ENCODE peak calls at places on chromosomes 16 and 17, in nine cellular contexts. One of them, this sample, is unnamed.
A peak's percentile ranks its signal among the peaks of the same experiment; 100 is the strongest.

GRCh38 chr17:5555254-5555653 is 29.1 kb downstream of the NLRP1 start:
- DNase-seq in psoas muscle: no peak
- DNase-seq in ovary: no peak
- DNase-seq in H1: no peak
- DNase-seq in heart left ventricle: no peak
- DNase-seq in A549: no peak
- DNase-seq in right atrium auricular region: no peak
- DNase-seq in epithelial cell of esophagus: peak; percentile 83
- DNase-seq in choroid plexus epithelial cell: no peak
- DNase-seq in this sample: no peak

GRCh38 chr16:29306201-29306600 is 100.3 kb downstream of the NPIPB11 start:
- DNase-seq in psoas muscle: no peak
- DNase-seq in ovary: no peak
- DNase-seq in H1: no peak
- DNase-seq in heart left ventricle: no peak
- DNase-seq in A549: no peak
- DNase-seq in right atrium auricular region: no peak
- DNase-seq in epithelial cell of esophagus: no peak
- DNase-seq in choroid plexus epithelial cell: no peak
- DNase-seq in this sample: no peak

GRCh38 chr17:61199431-61200348 is 200.0 kb upstream of the TBX2 start:
- DNase-seq in psoas muscle: no peak
- DNase-seq in ovary: no peak
- DNase-seq in H1: no peak
- DNase-seq in heart left ventricle: no peak
- DNase-seq in A549: no peak
- DNase-seq in right atrium auricular region: no peak
- DNase-seq in epithelial cell of esophagus: peak; percentile 39
- DNase-seq in choroid plexus epithelial cell: no peak
- DNase-seq in this sample: no peak

GRCh38 chr16:59950431-59950830 is 1216.3 kb upstream of the GOT2 start:
- DNase-seq in psoas muscle: no peak
- DNase-seq in ovary: no peak
- DNase-seq in H1: no peak
- DNase-seq in heart left ventricle: no peak
- DNase-seq in A549: no peak
- DNase-seq in right atrium auricular region: no peak
- DNase-seq in epithelial cell of esophagus: peak; percentile 65
- DNase-seq in choroid plexus epithelial cell: no peak
- DNase-seq in this sample: no peak

GRCh38 chr17:64146418-64147109 is 16.6 kb upstream of the ERN1 start:
- DNase-seq in psoas muscle: peak; percentile 85
- DNase-seq in ovary: peak; percentile 70
- DNase-seq in H1: no peak
- DNase-seq in heart left ventricle: peak; percentile 72
- DNase-seq in A549: peak; percentile 66
- DNase-seq in right atrium auricular region: peak; percentile 80
- DNase-seq in epithelial cell of esophagus: peak; percentile 92
- DNase-seq in choroid plexus epithelial cell: peak; percentile 80
- DNase-seq in this sample: no peak

GRCh38 chr16:23679274-23679985 is 741 bp downstream of the PLK1 start:
- DNase-seq in psoas muscle: no peak
- DNase-seq in ovary: no peak
- DNase-seq in H1: no peak
- DNase-seq in heart left ventricle: no peak
- DNase-seq in A549: peak; percentile 48
- DNase-seq in right atrium auricular region: no peak
- DNase-seq in epithelial cell of esophagus: peak; percentile 38
- DNase-seq in choroid plexus epithelial cell: peak; percentile 48
- DNase-seq in this sample: no peak

GRCh38 chr16:30997887-30998711 is 12.3 kb downstream of the STX1B start:
- DNase-seq in psoas muscle: no peak
- DNase-seq in ovary: no peak
- DNase-seq in H1: no peak
- DNase-seq in heart left ventricle: no peak
- DNase-seq in A549: peak; percentile 74
- DNase-seq in right atrium auricular region: no peak
- DNase-seq in epithelial cell of esophagus: peak; percentile 90
- DNase-seq in choroid plexus epithelial cell: peak; percentile 77
- DNase-seq in this sample: peak; percentile 40

GRCh38 chr16:53893731-53894435 is 189.9 kb downstream of the FTO start:
- DNase-seq in psoas muscle: peak; percentile 60
- DNase-seq in ovary: no peak
- DNase-seq in H1: no peak
- DNase-seq in heart left ventricle: no peak
- DNase-seq in A549: peak; percentile 31
- DNase-seq in right atrium auricular region: no peak
- DNase-seq in epithelial cell of esophagus: peak; percentile 85
- DNase-seq in choroid plexus epithelial cell: peak; percentile 70
- DNase-seq in this sample: peak; percentile 20

GRCh38 chr16:65377131-65377649 is 255.3 kb upstream of the CDH11 start:
- DNase-seq in psoas muscle: no peak
- DNase-seq in ovary: no peak
- DNase-seq in H1: no peak
- DNase-seq in heart left ventricle: no peak
- DNase-seq in A549: no peak
- DNase-seq in right atrium auricular region: no peak
- DNase-seq in epithelial cell of esophagus: peak; percentile 14
- DNase-seq in choroid plexus epithelial cell: no peak
- DNase-seq in this sample: no peak

GRCh38 chr17:36544049-36544319 is 735 bp upstream of the GGNBP2 start:
- DNase-seq in psoas muscle: peak; percentile 73
- DNase-seq in ovary: peak; percentile 39
- DNase-seq in H1: no peak
- DNase-seq in heart left ventricle: no peak
- DNase-seq in A549: peak; percentile 72
- DNase-seq in right atrium auricular region: peak; percentile 66
- DNase-seq in epithelial cell of esophagus: peak; percentile 45
- DNase-seq in choroid plexus epithelial cell: no peak
- DNase-seq in this sample: no peak

GRCh38 chr16:424033-424622 is 1.3 kb upstream of the RAB11FIP3 start:
- DNase-seq in psoas muscle: peak; percentile 89
- DNase-seq in ovary: peak; percentile 86
- DNase-seq in H1: no peak
- DNase-seq in heart left ventricle: peak; percentile 77
- DNase-seq in A549: peak; percentile 64
- DNase-seq in right atrium auricular region: peak; percentile 90
- DNase-seq in epithelial cell of esophagus: peak; percentile 93
- DNase-seq in choroid plexus epithelial cell: peak; percentile 93
- DNase-seq in this sample: peak; percentile 82

GRCh38 chr16:4075534-4075933 is 40.7 kb downstream of the ADCY9 start:
- DNase-seq in psoas muscle: no peak
- DNase-seq in ovary: no peak
- DNase-seq in H1: no peak
- DNase-seq in heart left ventricle: no peak
- DNase-seq in A549: no peak
- DNase-seq in right atrium auricular region: no peak
- DNase-seq in epithelial cell of esophagus: no peak
- DNase-seq in choroid plexus epithelial cell: no peak
- DNase-seq in this sample: no peak

GRCh38 chr17:59643159-59643857 is 23.6 kb downstream of the CLTC start:
- DNase-seq in psoas muscle: no peak
- DNase-seq in ovary: no peak
- DNase-seq in H1: no peak
- DNase-seq in heart left ventricle: no peak
- DNase-seq in A549: no peak
- DNase-seq in right atrium auricular region: no peak
- DNase-seq in epithelial cell of esophagus: peak; percentile 70
- DNase-seq in choroid plexus epithelial cell: peak; percentile 65
- DNase-seq in this sample: no peak

GRCh38 chr17:42687707-42688275 is 5.5 kb downstream of the CNTNAP1 start:
- DNase-seq in psoas muscle: no peak
- DNase-seq in ovary: no peak
- DNase-seq in H1: no peak
- DNase-seq in heart left ventricle: no peak
- DNase-seq in A549: no peak
- DNase-seq in right atrium auricular region: no peak
- DNase-seq in epithelial cell of esophagus: no peak
- DNase-seq in choroid plexus epithelial cell: no peak
- DNase-seq in this sample: no peak

GRCh38 chr16:56961386-56961785 is 364 bp upstream of the CETP start:
- DNase-seq in psoas muscle: no peak
- DNase-seq in ovary: no peak
- DNase-seq in H1: no peak
- DNase-seq in heart left ventricle: no peak
- DNase-seq in A549: no peak
- DNase-seq in right atrium auricular region: no peak
- DNase-seq in epithelial cell of esophagus: no peak
- DNase-seq in choroid plexus epithelial cell: peak; percentile 70
- DNase-seq in this sample: no peak

GRCh38 chr16:56953006-56953405 is 8.7 kb upstream of the CETP start:
- DNase-seq in psoas muscle: no peak
- DNase-seq in ovary: no peak
- DNase-seq in H1: no peak
- DNase-seq in heart left ventricle: no peak
- DNase-seq in A549: no peak
- DNase-seq in right atrium auricular region: no peak
- DNase-seq in epithelial cell of esophagus: no peak
- DNase-seq in choroid plexus epithelial cell: no peak
- DNase-seq in this sample: no peak

GRCh38 chr16:56956076-56956475 is 5.7 kb upstream of the CETP start:
- DNase-seq in psoas muscle: no peak
- DNase-seq in ovary: no peak
- DNase-seq in H1: no peak
- DNase-seq in heart left ventricle: no peak
- DNase-seq in A549: no peak
- DNase-seq in right atrium auricular region: no peak
- DNase-seq in epithelial cell of esophagus: no peak
- DNase-seq in choroid plexus epithelial cell: no peak
- DNase-seq in this sample: no peak

GRCh38 chr16:56960681-56961281 is 969 bp upstream of the CETP start:
- DNase-seq in psoas muscle: peak; percentile 21
- DNase-seq in ovary: no peak
- DNase-seq in H1: no peak
- DNase-seq in heart left ventricle: no peak
- DNase-seq in A549: no peak
- DNase-seq in right atrium auricular region: no peak
- DNase-seq in epithelial cell of esophagus: no peak
- DNase-seq in choroid plexus epithelial cell: peak; percentile 46
- DNase-seq in this sample: no peak

DNA sequence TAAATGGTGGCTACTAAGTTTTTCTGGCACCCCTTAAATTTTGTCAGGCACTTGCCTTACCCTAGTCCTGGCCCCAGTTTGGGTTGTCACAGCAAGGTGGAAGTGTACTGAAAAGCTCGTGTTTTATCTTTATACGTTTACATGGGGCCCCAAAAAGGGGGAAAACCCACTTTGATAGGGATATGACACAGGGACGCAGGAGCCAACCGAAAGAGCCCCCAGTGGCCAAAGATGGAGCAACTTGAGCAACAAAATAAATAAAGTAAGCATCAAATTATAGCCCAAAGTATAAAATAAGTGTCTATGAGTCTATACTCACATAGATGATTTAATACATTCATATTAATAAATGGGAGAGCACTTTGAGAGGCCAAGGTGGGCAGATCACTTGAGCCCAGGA is 5.0 kb upstream of the CETP start:
- DNase-seq in psoas muscle: no peak
- DNase-seq in ovary: no peak
- DNase-seq in H1: no peak
- DNase-seq in heart left ventricle: no peak
- DNase-seq in A549: no peak
- DNase-seq in right atrium auricular region: no peak
- DNase-seq in epithelial cell of esophagus: no peak
- DNase-seq in choroid plexus epithelial cell: no peak
- DNase-seq in this sample: no peak
- TF ChIP-seq CTCF in psoas muscle: no peak
- TF ChIP-seq CTCF in ovary: no peak
- TF ChIP-seq CTCF in H1: no peak
- TF ChIP-seq CTCF in heart left ventricle: no peak
- TF ChIP-seq CTCF in A549: no peak
- TF ChIP-seq CTCF in right atrium auricular region: no peak
- TF ChIP-seq CTCF in epithelial cell of esophagus: no peak
- TF ChIP-seq CTCF in choroid plexus epithelial cell: peak; percentile 37
- TF ChIP-seq CTCF in this sample: peak; percentile 9

GRCh38 chr16:28295213-28295612 is 2.9 kb downstream of the SBK1 start:
- DNase-seq in psoas muscle: no peak
- DNase-seq in ovary: no peak
- DNase-seq in H1: no peak
- DNase-seq in heart left ventricle: no peak
- DNase-seq in A549: no peak
- DNase-seq in right atrium auricular region: no peak
- DNase-seq in epithelial cell of esophagus: no peak
- DNase-seq in choroid plexus epithelial cell: no peak
- DNase-seq in this sample: no peak
- H3K4me3 ChIP-seq in psoas muscle: no peak overlapping the region
- H3K4me3 ChIP-seq in ovary: no peak overlapping the region
- H3K4me3 ChIP-seq in H1: no peak overlapping the region
- H3K4me3 ChIP-seq in heart left ventricle: no peak overlapping the region
- H3K4me3 ChIP-seq in A549: no peak overlapping the region
- H3K4me3 ChIP-seq in right atrium auricular region: no peak overlapping the region
- H3K4me3 ChIP-seq in epithelial cell of esophagus: no peak overlapping the region
- H3K4me3 ChIP-seq in choroid plexus epithelial cell: no peak overlapping the region
- H3K4me3 ChIP-seq in this sample: no peak overlapping the region

DNA sequence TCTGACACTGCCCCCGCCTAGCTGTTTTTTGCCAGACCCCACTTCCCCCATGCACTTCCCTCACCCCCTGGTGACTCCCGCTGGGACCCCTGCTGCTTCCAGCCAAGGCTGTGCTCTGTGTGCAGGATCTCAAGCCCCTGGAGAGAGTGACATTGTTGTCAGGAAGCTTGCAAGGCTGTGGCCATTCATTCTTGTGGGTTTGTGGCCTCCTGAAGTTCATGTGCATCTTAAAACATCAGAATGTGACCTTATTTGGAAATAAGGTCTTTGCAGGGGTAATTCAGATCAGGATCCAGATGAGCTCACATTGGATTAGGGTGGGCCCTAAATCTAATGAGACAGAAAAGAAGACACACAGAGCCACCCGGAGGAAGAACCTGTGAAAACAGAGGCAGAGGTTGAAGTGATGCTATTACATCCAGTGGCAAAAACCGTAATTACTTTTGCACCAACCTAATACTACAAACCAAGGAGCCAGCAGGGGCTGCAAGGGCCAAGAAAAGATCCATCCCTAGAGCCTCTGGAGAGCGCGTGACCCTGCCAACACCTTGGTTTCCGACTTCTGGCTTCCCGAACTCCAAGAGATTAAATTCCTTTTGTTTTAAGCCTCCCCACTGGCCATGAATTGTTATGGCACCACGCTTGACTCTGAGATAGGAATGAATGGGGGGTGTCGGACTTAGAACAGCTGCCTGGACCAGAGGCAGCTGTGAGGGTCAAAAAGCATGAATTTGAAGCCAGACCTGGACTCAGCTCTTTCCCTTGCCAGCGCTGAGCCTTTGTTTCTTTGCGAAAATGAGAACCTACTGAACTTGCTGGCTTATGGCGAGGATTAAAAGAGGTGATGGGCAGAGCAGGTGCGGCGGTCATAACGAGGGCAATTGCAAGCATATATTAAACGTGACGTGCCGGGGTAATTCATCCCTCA is 75.5 kb downstream of the BMERB1 start:
- DNase-seq in psoas muscle: no peak
- DNase-seq in ovary: no peak
- DNase-seq in H1: peak; percentile 39
- DNase-seq in heart left ventricle: no peak
- DNase-seq in A549: peak; percentile 43
- DNase-seq in right atrium auricular region: no peak
- DNase-seq in epithelial cell of esophagus: no peak
- DNase-seq in choroid plexus epithelial cell: peak; percentile 98
- DNase-seq in this sample: no peak
- TF ChIP-seq CTCF in psoas muscle: no peak
- TF ChIP-seq CTCF in ovary: no peak
- TF ChIP-seq CTCF in H1: no peak
- TF ChIP-seq CTCF in heart left ventricle: no peak
- TF ChIP-seq CTCF in A549: no peak
- TF ChIP-seq CTCF in right atrium auricular region: no peak
- TF ChIP-seq CTCF in epithelial cell of esophagus: no peak
- TF ChIP-seq CTCF in choroid plexus epithelial cell: peak; percentile 39
- TF ChIP-seq CTCF in this sample: no peak

GRCh38 chr17:13599808-13600398 is 1.8 kb downstream of the HS3ST3A1 start:
- DNase-seq in psoas muscle: no peak
- DNase-seq in ovary: no peak
- DNase-seq in H1: no peak
- DNase-seq in heart left ventricle: no peak
- DNase-seq in A549: no peak
- DNase-seq in right atrium auricular region: no peak
- DNase-seq in epithelial cell of esophagus: no peak
- DNase-seq in choroid plexus epithelial cell: no peak
- DNase-seq in this sample: no peak
- H3K4me3 ChIP-seq in psoas muscle: no peak overlapping the region
- H3K4me3 ChIP-seq in ovary: peak overlapping the region; percentile 42
- H3K4me3 ChIP-seq in H1: peak overlapping the region; percentile 53
- H3K4me3 ChIP-seq in heart left ventricle: peak overlapping the region; percentile 49
- H3K4me3 ChIP-seq in A549: no peak overlapping the region
- H3K4me3 ChIP-seq in right atrium auricular region: peak overlapping the region; percentile 49
- H3K4me3 ChIP-seq in epithelial cell of esophagus: no peak overlapping the region
- H3K4me3 ChIP-seq in choroid plexus epithelial cell: peak overlapping the region; percentile 78
- H3K4me3 ChIP-seq in this sample: peak overlapping the region; percentile 87